ENCODE peak calls at places on chromosome 2, in four cellular contexts. X, Z, C and O are unnamed samples.

GRCh38 chr2:38497670-38498037 is 105.1 kb downstream of the HNRNPLL start:
- DNase-seq in X (no peak), Z (no peak), C (no peak), O (no peak)

GRCh38 chr2:158979775-158980174 is 11.3 kb downstream of the TANC1 start:
- DNase-seq in X (peak; percentile 45), C (no peak), Z (no peak), O (no peak)

GRCh38 chr2:187372213-187372612 is 75.8 kb downstream of the CALCRL start:
- DNase-seq in Z (no peak), C (peak; percentile 68), X (peak; percentile 56), O (no peak)

GRCh38 chr2:196480653-196481322 is 158.7 kb upstream of the CCDC150 start:
- DNase-seq in Z (no peak), X (no peak), C (peak; percentile 20), O (no peak)

GRCh38 chr2:172962824-172963223 is 112.8 kb upstream of the MAP3K20 start:
- DNase-seq in C (peak; percentile 47), Z (no peak), X (peak; percentile 46), O (no peak)

GRCh38 chr2:237699870-237700582 is 72.6 kb downstream of the LRRFIP1 start:
- DNase-seq in C (no peak), Z (no peak), X (no peak), O (no peak)

GRCh38 chr2:101063753-101064502 is 61.8 kb downstream of the RPL31 start:
- DNase-seq in C (peak; percentile 50), X (peak; percentile 29), Z (no peak), O (no peak)

GRCh38 chr2:71607490-71607889 is 154.1 kb downstream of the DYSF start:
- DNase-seq in Z (peak; percentile 15), X (no peak), C (no peak), O (no peak)

GRCh38 chr2:142874293-142874814 is 3.1 kb upstream of the KYNU start:
- DNase-seq in C (peak; percentile 81), Z (no peak), X (peak; percentile 97), O (peak; percentile 78)

GRCh38 chr2:108701208-108701607 is 18.1 kb upstream of the RANBP2 start:
- DNase-seq in X (no peak), Z (no peak), C (no peak), O (no peak)

GRCh38 chr2:109256921-109257320 is 127.9 kb downstream of the SH3RF3 start:
- DNase-seq in C (peak; percentile 18), X (peak; percentile 73), Z (no peak), O (no peak)

GRCh38 chr2:181456660-181457120 is 496 bp upstream of the ITGA4 start:
- DNase-seq in X (peak; percentile 28), Z (peak; percentile 42), C (peak; percentile 20), O (no peak)

DNA sequence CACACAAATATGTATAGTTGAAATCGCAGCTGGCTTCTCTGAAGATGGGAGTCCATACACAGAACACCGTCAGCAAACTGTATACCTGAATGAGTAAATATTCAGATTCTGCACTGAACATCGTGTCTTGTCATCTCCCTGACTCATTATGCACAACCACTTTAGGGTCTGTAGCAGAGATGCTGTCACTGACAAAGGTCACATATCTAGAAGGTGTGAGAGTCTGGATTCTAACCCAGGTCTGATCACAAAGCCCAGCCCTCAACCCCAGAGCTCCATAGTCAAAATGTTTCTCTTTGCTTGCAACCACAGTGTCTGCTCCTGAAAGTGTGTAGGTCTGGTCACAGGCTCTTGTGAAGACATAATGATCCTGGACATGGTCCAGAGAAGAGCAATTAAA is 78.3 kb upstream of the PAX8 start:
- DNase-seq in Z (no peak), X (no peak), C (no peak), O (no peak)
- H3K27ac ChIP-seq in Z (no peak overlapping the region), X (no peak overlapping the region), C (no peak overlapping the region), O (no peak overlapping the region)

GRCh38 chr2:177767768-177768167 is 304.8 kb downstream of the PDE11A start:
- DNase-seq in X (no peak), C (no peak), Z (no peak), O (no peak)
- TF ChIP-seq CTCF in X (no peak), C (no peak), Z (no peak), O (no peak)

GRCh38 chr2:44779793-44780192 is 161.7 kb upstream of the SIX3 start:
- DNase-seq in X (no peak), C (no peak), Z (no peak), O (no peak)

GRCh38 chr2:44777542-44777941 is 164.0 kb upstream of the SIX3 start:
- DNase-seq in X (no peak), C (no peak), Z (no peak), O (no peak)

GRCh38 chr2:44776924-44777480 is 164.5 kb upstream of the SIX3 start:
- DNase-seq in C (no peak), X (no peak), Z (no peak), O (no peak)

GRCh38 chr2:44778671-44779476 is 162.6 kb upstream of the SIX3 start:
- DNase-seq in X (no peak), C (no peak), Z (no peak), O (no peak)

DNA sequence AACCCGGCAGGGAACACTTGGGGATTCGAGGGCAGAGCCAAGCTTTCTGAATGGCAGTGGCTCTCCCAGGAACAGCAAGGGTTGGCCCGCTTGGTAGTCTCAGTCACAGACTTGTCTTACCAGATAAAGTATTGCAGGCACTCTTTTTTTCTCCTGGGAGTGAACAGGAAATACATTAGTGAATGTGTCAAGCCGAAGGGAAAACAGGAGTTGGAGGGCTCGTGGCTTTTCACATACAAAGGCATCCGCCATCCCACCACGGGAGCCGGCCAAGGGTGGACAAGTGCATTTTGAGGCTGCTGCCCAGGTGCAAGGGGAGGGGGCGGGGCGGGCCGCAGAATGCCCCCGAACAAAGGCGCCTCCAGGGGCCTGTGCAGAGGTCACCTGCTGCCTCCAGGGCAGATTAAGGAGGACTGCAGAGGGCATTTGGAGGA is 163.3 kb upstream of the SIX3 start:
- DNase-seq in C (no peak), X (no peak), Z (no peak), O (no peak)
- H3K27ac ChIP-seq in C (no peak overlapping the region), X (no peak overlapping the region), Z (no peak overlapping the region), O (no peak overlapping the region)

GRCh38 chr2:164840930-164841718 is 499 bp downstream of the COBLL1 start:
- DNase-seq in C (peak; percentile 47), X (peak; percentile 30), Z (peak; percentile 90), O (no peak)
- TF ChIP-seq CTCF in C (no peak), X (no peak), Z (no peak), O (no peak)

DNA sequence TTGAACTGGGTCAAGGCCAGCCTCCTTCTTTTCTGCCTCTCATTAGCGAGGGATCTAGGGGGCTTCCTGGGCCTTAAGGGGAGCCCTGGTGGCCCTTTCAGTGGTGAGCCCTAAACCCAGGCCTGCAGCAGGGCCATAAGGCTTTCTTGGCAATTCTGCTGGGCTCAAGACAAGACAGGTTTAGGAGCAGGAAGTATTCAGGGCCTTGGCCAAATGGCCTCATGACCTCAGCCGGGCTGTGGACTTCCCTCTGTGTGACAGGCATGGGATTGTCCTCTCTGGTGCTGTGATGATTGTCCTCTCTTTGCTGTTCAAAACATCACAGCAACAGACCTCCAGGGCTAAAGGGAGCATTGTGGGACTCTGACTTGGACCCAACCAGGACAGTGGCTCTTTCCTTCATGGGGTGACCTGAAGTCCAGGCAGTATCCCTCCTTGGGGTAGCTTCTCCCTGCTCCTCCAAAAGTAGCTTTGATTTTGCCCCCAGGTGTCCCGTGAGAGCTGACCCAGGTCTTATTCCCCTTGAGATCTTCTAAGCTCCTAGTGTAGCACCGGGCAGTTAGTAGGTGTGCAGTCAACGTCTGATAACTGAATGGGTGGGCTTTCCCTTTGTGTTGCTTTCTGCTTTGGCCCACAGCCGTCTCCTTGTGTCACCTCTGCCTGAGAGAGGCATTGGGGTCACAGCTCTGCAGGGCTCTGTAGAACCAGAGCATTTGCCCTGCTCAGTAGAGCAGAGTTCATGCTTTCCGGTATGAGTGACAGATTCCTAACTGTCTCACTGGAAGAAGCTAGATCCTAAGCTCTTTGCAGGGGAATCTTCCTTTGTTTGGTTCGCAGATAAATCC is 14.7 kb downstream of the FOSL2 start:
- DNase-seq in X (no peak), Z (no peak), C (no peak), O (no peak)
- H3K27ac ChIP-seq in X (no peak overlapping the region), Z (no peak overlapping the region), C (peak overlapping the region; percentile 96), O (peak overlapping the region; percentile 47)

DNA sequence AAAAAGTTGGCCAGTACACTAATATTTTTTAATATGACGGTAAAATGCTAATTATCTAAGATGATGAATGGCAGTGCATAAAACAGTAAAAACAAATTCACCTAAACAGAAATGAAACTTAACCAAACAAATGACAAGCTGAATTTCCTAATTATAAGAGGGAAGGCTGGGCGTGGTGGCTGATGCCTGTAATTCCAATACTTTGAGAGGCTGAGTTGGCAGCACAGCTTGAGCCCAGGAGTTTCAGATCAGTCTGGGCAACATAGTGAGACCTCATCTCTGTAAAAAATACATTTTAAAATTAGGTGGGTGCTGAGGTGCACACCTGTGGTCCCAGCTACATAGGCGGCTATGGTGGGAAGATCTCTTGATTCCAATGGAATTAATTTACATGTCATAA is 120.1 kb downstream of the USP34 start:
- DNase-seq in Z (no peak), C (no peak), X (no peak), O (no peak)
- TF ChIP-seq CTCF in Z (no peak), C (no peak), X (no peak), O (no peak)

GRCh38 chr2:171158790-171159325 is 1.8 kb downstream of the TLK1 start:
- DNase-seq in Z (peak; percentile 27), C (no peak), X (no peak), O (no peak)

GRCh38 chr2:171161425-171162289 is 964 bp upstream of the TLK1 start:
- DNase-seq in Z (peak; percentile 6), X (no peak), C (no peak), O (no peak)

GRCh38 chr2:171160630-171161424 is at the start of gene TLK1:
- DNase-seq in C (peak; percentile 59), Z (peak; percentile 92), X (peak; percentile 57), O (peak; percentile 29)

GRCh38 chr2:171159326-171160118 is 1.2 kb downstream of the TLK1 start:
- DNase-seq in X (peak; percentile 83), C (peak; percentile 56), Z (peak; percentile 76), O (peak; percentile 29)

GRCh38 chr2:171160119-171160629 is 519 bp downstream of the TLK1 start:
- DNase-seq in C (peak; percentile 42), X (peak; percentile 66), Z (peak; percentile 81), O (no peak)
- H3K27ac ChIP-seq in C (peak overlapping the region; percentile 82), X (peak overlapping the region; percentile 95), Z (peak overlapping the region; percentile 90), O (peak overlapping the region; percentile 88)

GRCh38 chr2:36705326-36706020 is 9.0 kb downstream of the VIT start:
- DNase-seq in X (no peak), Z (no peak), C (no peak), O (no peak)
- TF ChIP-seq CTCF in X (no peak), Z (no peak), C (no peak), O (no peak)

DNA sequence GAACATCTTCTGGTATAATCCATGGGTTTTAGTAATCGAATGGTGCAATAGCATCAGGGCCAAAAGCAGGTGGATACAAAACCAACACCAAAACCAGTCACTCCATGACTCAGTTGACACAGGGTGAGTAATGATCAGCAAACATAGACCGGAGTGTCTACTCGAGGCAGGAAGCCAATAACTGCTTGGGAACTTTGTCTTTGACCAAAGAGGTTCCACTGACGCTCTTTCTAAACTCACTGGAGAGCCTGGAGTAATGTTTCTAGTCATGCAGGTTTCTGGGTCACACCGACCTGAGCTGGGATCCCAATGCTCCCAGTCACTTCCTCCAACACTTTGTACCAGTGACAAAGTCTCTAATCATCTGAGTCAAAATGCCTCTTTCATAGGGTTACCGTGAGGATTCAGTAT is 30.9 kb downstream of the MREG start:
- DNase-seq in Z (no peak), C (peak; percentile 90), X (peak; percentile 45), O (peak; percentile 11)
- H3K27ac ChIP-seq in Z (peak overlapping the region; percentile 69), C (no peak overlapping the region), X (no peak overlapping the region), O (no peak overlapping the region)

GRCh38 chr2:238948765-238949641 is 101.1 kb downstream of the TWIST2 start:
- DNase-seq in Z (no peak), C (peak; percentile 83), X (no peak), O (no peak)
- TF ChIP-seq CTCF in Z (no peak), C (no peak), X (no peak), O (no peak)